ENCODE peak calls at places on chromosome 12, in seven cellular contexts. One of them, this sample, is unnamed.

GRCh38 chr12:104971276-104971675 is 13.2 kb upstream of the SLC41A2 start:
- DNase-seq in body of pancreas: no peak
- DNase-seq in IMR-90: no peak
- DNase-seq in bronchial epithelial cell: no peak
- DNase-seq in neural crest cell: no peak
- DNase-seq in upper lobe of left lung: no peak
- DNase-seq in endothelial cell: no peak
- DNase-seq in this sample: no peak

GRCh38 chr12:31206038-31206670 is 119.8 kb downstream of the SINHCAF start:
- DNase-seq in body of pancreas: peak
- DNase-seq in IMR-90: peak
- DNase-seq in bronchial epithelial cell: peak
- DNase-seq in neural crest cell: no peak
- DNase-seq in upper lobe of left lung: no peak
- DNase-seq in endothelial cell: no peak
- DNase-seq in this sample: no peak

GRCh38 chr12:117284160-117284559 is 77.3 kb downstream of the NOS1 start:
- DNase-seq in body of pancreas: no peak
- DNase-seq in IMR-90: no peak
- DNase-seq in bronchial epithelial cell: no peak
- DNase-seq in neural crest cell: no peak
- DNase-seq in upper lobe of left lung: no peak
- DNase-seq in endothelial cell: no peak
- DNase-seq in this sample: no peak

GRCh38 chr12:45582536-45582935 is 147.0 kb upstream of the ARID2 start:
- DNase-seq in body of pancreas: no peak
- DNase-seq in IMR-90: no peak
- DNase-seq in bronchial epithelial cell: no peak
- DNase-seq in neural crest cell: no peak
- DNase-seq in upper lobe of left lung: no peak
- DNase-seq in endothelial cell: no peak
- DNase-seq in this sample: no peak

GRCh38 chr12:19227190-19227879 is 97.8 kb downstream of the PLEKHA5 start:
- DNase-seq in body of pancreas: no peak
- DNase-seq in IMR-90: no peak
- DNase-seq in bronchial epithelial cell: no peak
- DNase-seq in neural crest cell: no peak
- DNase-seq in upper lobe of left lung: no peak
- DNase-seq in endothelial cell: no peak
- DNase-seq in this sample: no peak

GRCh38 chr12:76571256-76571655 is 11.7 kb upstream of the OSBPL8 start:
- DNase-seq in body of pancreas: no peak
- DNase-seq in IMR-90: peak
- DNase-seq in bronchial epithelial cell: no peak
- DNase-seq in neural crest cell: no peak
- DNase-seq in upper lobe of left lung: no peak
- DNase-seq in endothelial cell: no peak
- DNase-seq in this sample: no peak

GRCh38 chr12:48882325-48882687 is 16.6 kb upstream of the RND1 start:
- DNase-seq in body of pancreas: no peak
- DNase-seq in IMR-90: peak
- DNase-seq in bronchial epithelial cell: peak
- DNase-seq in neural crest cell: no peak
- DNase-seq in upper lobe of left lung: peak
- DNase-seq in endothelial cell: peak
- DNase-seq in this sample: no peak

GRCh38 chr12:52514471-52515318 is 5.5 kb downstream of the KRT5 start:
- DNase-seq in body of pancreas: no peak
- DNase-seq in IMR-90: no peak
- DNase-seq in bronchial epithelial cell: peak
- DNase-seq in neural crest cell: no peak
- DNase-seq in upper lobe of left lung: no peak
- DNase-seq in endothelial cell: no peak
- DNase-seq in this sample: no peak

GRCh38 chr12:76337583-76337982 is 10.6 kb downstream of the BBS10 start:
- DNase-seq in body of pancreas: no peak
- DNase-seq in IMR-90: peak
- DNase-seq in bronchial epithelial cell: no peak
- DNase-seq in neural crest cell: no peak
- DNase-seq in upper lobe of left lung: no peak
- DNase-seq in endothelial cell: no peak
- DNase-seq in this sample: no peak

GRCh38 chr12:18895946-18896345 is 158.0 kb downstream of the CAPZA3 start:
- DNase-seq in body of pancreas: peak
- DNase-seq in IMR-90: no peak
- DNase-seq in bronchial epithelial cell: no peak
- DNase-seq in neural crest cell: peak
- DNase-seq in upper lobe of left lung: no peak
- DNase-seq in endothelial cell: no peak
- DNase-seq in this sample: no peak

GRCh38 chr12:234891-235415 is 21.0 kb upstream of the SLC6A12 start:
- DNase-seq in body of pancreas: no peak
- DNase-seq in IMR-90: no peak
- DNase-seq in bronchial epithelial cell: no peak
- DNase-seq in neural crest cell: no peak
- DNase-seq in upper lobe of left lung: no peak
- DNase-seq in endothelial cell: no peak
- DNase-seq in this sample: no peak

GRCh38 chr12:76259071-76259470 is 89.1 kb downstream of the BBS10 start:
- DNase-seq in body of pancreas: no peak
- DNase-seq in IMR-90: peak
- DNase-seq in bronchial epithelial cell: no peak
- DNase-seq in neural crest cell: no peak
- DNase-seq in upper lobe of left lung: no peak
- DNase-seq in endothelial cell: no peak
- DNase-seq in this sample: no peak

GRCh38 chr12:48288387-48289268 is 62.1 kb downstream of the ZNF641 start:
- DNase-seq in body of pancreas: no peak
- DNase-seq in IMR-90: no peak
- DNase-seq in bronchial epithelial cell: peak
- DNase-seq in neural crest cell: no peak
- DNase-seq in upper lobe of left lung: no peak
- DNase-seq in endothelial cell: no peak
- DNase-seq in this sample: no peak

GRCh38 chr12:109588461-109589239 is 15.1 kb downstream of the MVK start:
- DNase-seq in body of pancreas: no peak
- DNase-seq in IMR-90: no peak
- DNase-seq in bronchial epithelial cell: no peak
- DNase-seq in neural crest cell: no peak
- DNase-seq in upper lobe of left lung: peak
- DNase-seq in endothelial cell: no peak
- DNase-seq in this sample: no peak

GRCh38 chr12:104598342-104599271 is 141.9 kb downstream of the CHST11 start:
- DNase-seq in body of pancreas: peak
- DNase-seq in IMR-90: no peak
- DNase-seq in bronchial epithelial cell: no peak
- DNase-seq in neural crest cell: no peak
- DNase-seq in upper lobe of left lung: no peak
- DNase-seq in endothelial cell: no peak
- DNase-seq in this sample: no peak

GRCh38 chr12:54364413-54364812 is at the start of gene GPR84:
- DNase-seq in body of pancreas: no peak
- DNase-seq in IMR-90: no peak
- DNase-seq in bronchial epithelial cell: no peak
- DNase-seq in neural crest cell: no peak
- DNase-seq in upper lobe of left lung: no peak
- DNase-seq in endothelial cell: no peak
- DNase-seq in this sample: no peak

GRCh38 chr12:27163894-27164293 is 80.2 kb upstream of the STK38L start:
- DNase-seq in body of pancreas: no peak
- DNase-seq in IMR-90: no peak
- DNase-seq in bronchial epithelial cell: no peak
- DNase-seq in neural crest cell: no peak
- DNase-seq in upper lobe of left lung: no peak
- DNase-seq in endothelial cell: no peak
- DNase-seq in this sample: no peak

GRCh38 chr12:97167598-97167997 is 260.5 kb downstream of the NEDD1 start:
- DNase-seq in body of pancreas: no peak
- DNase-seq in IMR-90: no peak
- DNase-seq in bronchial epithelial cell: no peak
- DNase-seq in neural crest cell: no peak
- DNase-seq in upper lobe of left lung: no peak
- DNase-seq in endothelial cell: no peak
- DNase-seq in this sample: no peak

DNA sequence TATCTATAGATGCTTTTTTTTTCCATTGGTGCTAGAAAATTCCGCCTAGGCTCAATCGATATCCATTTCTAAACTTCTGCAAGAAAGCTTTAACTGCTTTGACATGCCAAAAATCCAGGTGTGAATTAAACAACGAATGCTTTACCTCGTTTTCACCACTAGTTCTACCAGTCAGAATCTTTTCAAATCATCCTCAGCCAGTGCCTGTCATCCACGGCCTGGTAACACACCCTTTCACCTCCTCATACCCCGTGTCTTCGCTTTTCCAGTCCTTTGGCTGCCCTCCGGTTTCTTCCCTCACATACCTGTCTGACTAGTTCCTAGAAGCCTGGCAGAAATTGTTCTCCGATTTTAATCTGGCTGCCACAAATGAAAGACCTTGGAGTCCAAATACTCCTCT is 1.4 kb upstream of the PHC1 start:
- DNase-seq in body of pancreas: peak
- DNase-seq in IMR-90: no peak
- DNase-seq in bronchial epithelial cell: peak
- DNase-seq in neural crest cell: peak
- DNase-seq in upper lobe of left lung: no peak
- DNase-seq in endothelial cell: peak
- DNase-seq in this sample: no peak
- TF ChIP-seq CTCF in body of pancreas: no peak
- TF ChIP-seq CTCF in IMR-90: no peak
- TF ChIP-seq CTCF in bronchial epithelial cell: peak
- TF ChIP-seq CTCF in neural crest cell: peak
- TF ChIP-seq CTCF in upper lobe of left lung: peak
- TF ChIP-seq CTCF in endothelial cell: peak
- TF ChIP-seq CTCF in this sample: peak

GRCh38 chr12:63223128-63223527 is 72.1 kb upstream of the AVPR1A start:
- DNase-seq in body of pancreas: no peak
- DNase-seq in IMR-90: no peak
- DNase-seq in bronchial epithelial cell: no peak
- DNase-seq in neural crest cell: no peak
- DNase-seq in upper lobe of left lung: no peak
- DNase-seq in endothelial cell: no peak
- DNase-seq in this sample: no peak

GRCh38 chr12:63226792-63227463 is 75.9 kb upstream of the AVPR1A start:
- DNase-seq in body of pancreas: no peak
- DNase-seq in IMR-90: no peak
- DNase-seq in bronchial epithelial cell: no peak
- DNase-seq in neural crest cell: no peak
- DNase-seq in upper lobe of left lung: no peak
- DNase-seq in endothelial cell: no peak
- DNase-seq in this sample: no peak

DNA sequence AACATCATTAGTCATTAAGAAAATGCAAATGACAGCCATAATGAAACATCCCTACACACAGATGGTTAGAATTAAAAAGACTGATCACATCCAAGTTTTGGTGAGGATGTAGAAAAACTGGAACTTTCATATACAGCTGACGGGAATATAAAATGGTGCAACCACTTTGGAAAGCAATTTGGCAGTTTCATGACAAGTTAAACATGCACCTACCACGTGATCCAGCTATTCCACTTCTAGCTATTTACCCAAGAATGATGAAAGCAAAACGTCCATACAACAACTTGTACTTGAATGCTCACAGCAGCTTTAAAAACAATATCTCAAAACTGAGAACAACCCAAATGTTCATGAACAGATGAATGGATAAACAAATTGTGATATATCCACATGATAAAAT is 77.9 kb upstream of the AVPR1A start:
- DNase-seq in body of pancreas: no peak
- DNase-seq in IMR-90: no peak
- DNase-seq in bronchial epithelial cell: no peak
- DNase-seq in neural crest cell: no peak
- DNase-seq in upper lobe of left lung: no peak
- DNase-seq in endothelial cell: no peak
- DNase-seq in this sample: no peak
- TF ChIP-seq CTCF in body of pancreas: no peak
- TF ChIP-seq CTCF in IMR-90: no peak
- TF ChIP-seq CTCF in bronchial epithelial cell: no peak
- TF ChIP-seq CTCF in neural crest cell: no peak
- TF ChIP-seq CTCF in upper lobe of left lung: no peak
- TF ChIP-seq CTCF in endothelial cell: no peak
- TF ChIP-seq CTCF in this sample: no peak

GRCh38 chr12:40105515-40106201 is at the start of gene SLC2A13:
- DNase-seq in body of pancreas: peak
- DNase-seq in IMR-90: peak
- DNase-seq in bronchial epithelial cell: peak
- DNase-seq in neural crest cell: peak
- DNase-seq in upper lobe of left lung: peak
- DNase-seq in endothelial cell: peak
- DNase-seq in this sample: no peak
- TF ChIP-seq CTCF in body of pancreas: no peak
- TF ChIP-seq CTCF in IMR-90: no peak
- TF ChIP-seq CTCF in bronchial epithelial cell: no peak
- TF ChIP-seq CTCF in neural crest cell: no peak
- TF ChIP-seq CTCF in upper lobe of left lung: peak
- TF ChIP-seq CTCF in endothelial cell: no peak
- TF ChIP-seq CTCF in this sample: peak

GRCh38 chr12:57993030-57993429 is 51.7 kb downstream of the ATP23 start:
- DNase-seq in body of pancreas: no peak
- DNase-seq in IMR-90: peak
- DNase-seq in bronchial epithelial cell: no peak
- DNase-seq in neural crest cell: no peak
- DNase-seq in upper lobe of left lung: no peak
- DNase-seq in endothelial cell: no peak
- DNase-seq in this sample: no peak
- TF ChIP-seq CTCF in body of pancreas: peak
- TF ChIP-seq CTCF in IMR-90: peak
- TF ChIP-seq CTCF in bronchial epithelial cell: no peak
- TF ChIP-seq CTCF in neural crest cell: no peak
- TF ChIP-seq CTCF in upper lobe of left lung: no peak
- TF ChIP-seq CTCF in endothelial cell: no peak
- TF ChIP-seq CTCF in this sample: peak

DNA sequence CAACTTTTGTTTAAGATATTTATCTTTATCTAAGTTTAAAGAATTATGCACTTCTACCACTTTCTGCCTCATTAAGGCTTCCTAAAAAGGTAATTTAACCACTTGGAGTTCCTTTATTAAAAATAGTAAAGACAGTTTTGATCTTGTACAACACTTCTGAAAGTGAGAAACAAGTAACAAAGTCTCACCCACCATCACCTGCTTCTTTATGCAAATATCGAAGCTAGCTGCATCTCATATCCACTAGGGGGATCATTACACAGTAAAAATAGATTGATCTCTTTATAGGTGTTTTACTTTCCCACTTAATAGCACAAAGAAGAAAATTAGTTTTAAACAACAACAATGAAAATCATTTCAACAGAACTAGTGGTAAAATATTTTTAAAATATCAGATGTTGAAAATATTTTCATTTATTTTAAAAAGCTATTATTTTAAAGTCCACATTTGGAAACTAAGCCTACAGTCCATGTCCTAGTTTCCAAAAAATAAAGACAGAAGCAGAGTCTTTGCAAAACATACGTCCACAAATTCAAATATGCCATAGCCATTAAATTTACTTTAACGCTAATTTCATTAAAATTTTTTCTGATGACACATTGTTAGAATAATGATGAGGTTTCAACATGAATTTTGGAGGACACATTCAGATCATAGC is 160.0 kb upstream of the SOX5 start:
- DNase-seq in body of pancreas: no peak
- DNase-seq in IMR-90: peak
- DNase-seq in bronchial epithelial cell: peak
- DNase-seq in neural crest cell: no peak
- DNase-seq in upper lobe of left lung: no peak
- DNase-seq in endothelial cell: no peak
- DNase-seq in this sample: no peak
- TF ChIP-seq CTCF in body of pancreas: peak
- TF ChIP-seq CTCF in IMR-90: peak
- TF ChIP-seq CTCF in bronchial epithelial cell: peak
- TF ChIP-seq CTCF in neural crest cell: peak
- TF ChIP-seq CTCF in upper lobe of left lung: peak
- TF ChIP-seq CTCF in endothelial cell: peak
- TF ChIP-seq CTCF in this sample: peak

This sample was measured in chondrocyte.